ENCODE peak calls at places on chromosome 12, in four cellular contexts. O is hepatocyte, E is thoracic aorta, S is tibial nerve. A is an unnamed sample.

GRCh38 chr12:103858953-103859601 is 18.0 kb upstream of the NT5DC3 start:
- DNase-seq in E (peak; percentile 58), S (no peak), O (peak; percentile 89), A (peak; percentile 97)

GRCh38 chr12:53524476-53524875 is 17.2 kb upstream of the NPFF start:
- DNase-seq in E (no peak), O (no peak), S (no peak), A (no peak)

GRCh38 chr12:18849080-18849479 is 111.2 kb downstream of the CAPZA3 start:
- DNase-seq in S (no peak), E (no peak), O (peak; percentile 37), A (no peak)

GRCh38 chr12:45220961-45221360 is 5.1 kb downstream of the ANO6 start:
- DNase-seq in S (no peak), O (no peak), E (no peak), A (no peak)

GRCh38 chr12:304815-305214 is 42.2 kb upstream of the SLC6A13 start:
- DNase-seq in O (no peak), S (no peak), E (no peak), A (no peak)

GRCh38 chr12:96242597-96242996 is 48.4 kb downstream of the ELK3 start:
- DNase-seq in O (no peak), S (no peak), E (no peak), A (no peak)

GRCh38 chr12:119178544-119179334 is at the start of gene HSPB8:
- DNase-seq in S (peak; percentile 63), O (peak; percentile 93), E (peak; percentile 89), A (peak; percentile 71)

GRCh38 chr12:28963554-28963953 is 185.5 kb upstream of the FAR2 start:
- DNase-seq in S (no peak), E (no peak), O (peak; percentile 14), A (no peak)

GRCh38 chr12:110067531-110067930 is 19.2 kb upstream of the C12orf76 start:
- DNase-seq in S (no peak), O (no peak), E (no peak), A (no peak)

GRCh38 chr12:112049351-112049750 is 36.1 kb downstream of the ERP29 start:
- DNase-seq in E (no peak), S (no peak), O (no peak), A (no peak)

GRCh38 chr12:115895247-115895646 is 382.2 kb downstream of the MED13L start:
- DNase-seq in S (no peak), E (no peak), O (no peak), A (no peak)
- TF ChIP-seq CTCF in S (no peak), E (no peak), O (no peak), A (peak; percentile 47)

GRCh38 chr12:107779077-107779840 is 4.8 kb downstream of the ASCL4 start:
- DNase-seq in O (no peak), S (no peak), E (no peak), A (no peak)

GRCh38 chr12:107778383-107779015 is 4.0 kb downstream of the ASCL4 start:
- DNase-seq in O (no peak), S (no peak), E (no peak), A (no peak)

GRCh38 chr12:107776171-107776570 is 1.7 kb downstream of the ASCL4 start:
- DNase-seq in S (no peak), O (no peak), E (no peak), A (no peak)

GRCh38 chr12:107775093-107775721 is 703 bp downstream of the ASCL4 start:
- DNase-seq in S (no peak), O (peak; percentile 14), E (no peak), A (no peak)

GRCh38 chr12:107774349-107775029 is at the start of gene ASCL4:
- DNase-seq in O (no peak), E (no peak), S (no peak), A (no peak)
- H3K4me3 ChIP-seq in O (no peak within 1 kb of the TSS), E (peak within 1 kb of the TSS; percentile 52), S (peak within 1 kb of the TSS; percentile 47), A (no peak within 1 kb of the TSS)

DNA sequence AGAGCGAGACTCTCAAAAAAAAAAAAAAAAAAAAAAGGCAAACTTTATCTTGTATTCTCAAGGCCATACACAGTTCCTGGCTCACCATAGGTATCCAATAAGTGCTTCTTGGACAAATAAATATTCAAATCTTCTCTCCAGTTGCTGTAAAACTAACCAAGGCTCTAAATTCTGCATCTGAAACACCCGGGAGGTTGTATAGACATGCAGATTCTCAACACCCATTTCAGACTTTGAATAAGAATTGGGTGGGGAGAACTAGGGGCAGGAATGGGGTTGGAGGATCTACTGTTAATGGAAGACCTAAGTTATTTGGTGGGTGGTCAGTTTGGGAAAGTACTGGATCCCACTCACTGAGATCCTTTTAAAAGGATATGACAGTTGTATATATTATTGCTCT is 1.0 kb downstream of the GDF3 start:
- DNase-seq in O (no peak), E (no peak), S (no peak), A (no peak)
- H3K36me3 ChIP-seq in O (no peaks in the 10 kb centered on the region), E (no peaks in the 10 kb centered on the region), S (no peaks in the 10 kb centered on the region), A (no peaks in the 10 kb centered on the region)

GRCh38 chr12:130825771-130826150 is 13.3 kb downstream of the STX2 start:
- DNase-seq in S (no peak), O (no peak), E (no peak), A (no peak)

GRCh38 chr12:130829391-130830245 is 9.4 kb downstream of the STX2 start:
- DNase-seq in O (no peak), E (no peak), S (no peak), A (no peak)

GRCh38 chr12:130828895-130829294 is 10.2 kb downstream of the STX2 start:
- DNase-seq in O (no peak), E (no peak), S (no peak), A (no peak)

GRCh38 chr12:130827432-130827831 is 11.6 kb downstream of the STX2 start:
- DNase-seq in E (no peak), S (no peak), O (peak; percentile 37), A (no peak)

GRCh38 chr12:130826151-130826801 is 12.8 kb downstream of the STX2 start:
- DNase-seq in E (no peak), S (no peak), O (peak; percentile 48), A (no peak)
- TF ChIP-seq CTCF in E (peak; percentile 53), S (peak; percentile 50), O (peak; percentile 60), A (peak; percentile 87)

DNA sequence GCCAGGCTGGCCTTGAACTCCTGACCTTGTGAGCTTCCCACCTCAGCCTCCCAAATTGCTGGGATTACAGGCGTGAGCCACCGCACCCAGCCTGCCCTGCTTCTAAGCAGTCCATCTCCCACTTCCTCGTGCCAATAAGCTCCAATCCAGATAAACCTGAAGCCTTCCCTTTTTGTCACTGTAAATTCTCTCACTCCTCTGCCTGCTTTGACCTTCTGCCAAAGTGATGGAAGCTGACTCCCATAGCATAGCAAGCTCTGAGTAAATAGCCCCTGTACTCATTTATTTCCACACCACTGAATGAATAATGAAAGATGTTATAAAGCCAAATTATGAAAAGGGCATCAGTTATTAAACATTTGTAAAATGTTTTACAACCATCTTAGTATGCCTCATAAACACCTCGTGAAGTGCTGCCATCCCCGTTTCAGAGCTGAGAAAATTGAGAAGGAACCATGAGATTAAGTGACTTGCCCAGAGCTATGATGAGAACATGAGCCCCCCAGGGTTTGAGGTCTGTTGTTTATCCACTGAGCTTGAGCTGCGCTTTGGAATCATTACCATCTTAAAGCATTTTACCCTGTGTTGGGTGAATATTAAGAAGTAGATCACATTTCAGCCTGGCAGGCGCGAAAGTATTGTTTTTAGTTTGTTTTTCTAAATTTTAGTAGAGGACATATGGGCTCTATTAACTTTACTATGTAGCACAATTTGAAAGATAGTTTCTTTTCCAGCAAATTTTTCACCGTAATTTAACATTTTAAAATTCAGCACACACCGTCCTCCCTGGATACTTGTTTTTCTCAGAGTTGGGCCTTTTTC is 30.3 kb downstream of the MANSC1 start:
- DNase-seq in S (no peak), E (no peak), O (peak; percentile 55), A (no peak)
- H3K4me3 ChIP-seq in S (peak overlapping the region; percentile 28), E (peak overlapping the region; percentile 59), O (no peak overlapping the region), A (peak overlapping the region; percentile 7)

GRCh38 chr12:100221523-100221922 is 20.9 kb downstream of the ACTR6 start:
- DNase-seq in S (no peak), E (no peak), O (no peak), A (no peak)
- H3K36me3 ChIP-seq in S (no peaks in the 10 kb centered on the region), E (peaks cover 39% of the 10 kb centered on the region), O (no peaks in the 10 kb centered on the region), A (peaks cover 6% of the 10 kb centered on the region)

DNA sequence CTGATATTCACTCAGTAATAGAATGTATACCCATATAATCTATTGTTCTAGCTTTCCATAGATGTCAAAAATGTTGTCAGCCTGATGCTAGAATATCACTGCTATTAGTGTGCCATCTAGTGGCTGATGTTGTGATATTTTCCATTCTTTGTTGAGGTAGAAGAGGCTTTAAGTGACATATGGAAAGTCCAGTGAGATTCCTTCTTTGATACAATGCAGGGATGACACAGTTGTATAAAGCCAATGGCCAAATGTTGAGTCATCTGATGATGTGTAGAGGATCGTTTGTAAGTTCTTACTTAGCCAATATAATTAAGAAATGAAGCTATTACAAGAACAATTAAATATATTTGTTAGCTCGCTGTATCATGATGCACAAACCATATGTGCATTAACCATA is 58.1 kb upstream of the PCED1B start:
- DNase-seq in E (no peak), S (no peak), O (peak; percentile 72), A (peak; percentile 62)
- TF ChIP-seq CTCF in E (peak; percentile 67), S (peak; percentile 46), O (peak; percentile 78), A (peak; percentile 54)

A was measured in BJ.